ENCODE peak calls at places on chromosomes 6 and 20, in eight cellular contexts. A is COLO829; N is mesenteric fat pad; J is IMR-90; T is colonic mucosa; B is NCI-H2029; O is stimulated activated CD4-positive, alpha-beta T cell treated with anti-CD3 and anti-CD28 coated beads, Interleukin-2, amount 100 ng/mL, for 24 hours; M is left lung. Y is an unnamed sample.

GRCh38 chr20:52828199-52828598 is 144.0 kb upstream of the TSHZ2 start:
- DNase-seq in A (no peak), N (no peak), J (no peak), T (no peak), B (no peak), O (no peak), M (no peak), Y (no peak)

GRCh38 chr6:149458196-149458595 is 26.6 kb downstream of the ZC3H12D start:
- DNase-seq in A (no peak), N (no peak), J (peak), T (no peak), B (no peak), O (no peak), M (peak), Y (no peak)

GRCh38 chr20:62818592-62819493 is 2.0 kb downstream of the COL9A3 start:
- DNase-seq in A (peak), N (no peak), J (peak), T (peak), B (peak), O (no peak), M (no peak), Y (no peak)

GRCh38 chr6:16045238-16045637 is 83.6 kb upstream of the MYLIP start:
- DNase-seq in A (no peak), N (no peak), J (no peak), T (no peak), B (no peak), O (no peak), M (no peak), Y (no peak)

GRCh38 chr6:116405663-116406329 is 35.0 kb downstream of the DSE start:
- DNase-seq in A (no peak), N (no peak), J (peak), T (no peak), B (no peak), O (no peak), M (no peak), Y (no peak)

GRCh38 chr6:159249752-159250151 is 80.6 kb downstream of the FNDC1 start:
- DNase-seq in A (no peak), N (no peak), J (no peak), T (no peak), B (no peak), O (no peak), M (no peak), Y (no peak)

GRCh38 chr6:107458687-107459282 is 579 bp downstream of the PDSS2 start:
- DNase-seq in A (peak), N (no peak), J (peak), T (no peak), B (peak), O (peak), M (peak), Y (peak)

GRCh38 chr6:159252955-159253508 is 83.8 kb downstream of the FNDC1 start:
- DNase-seq in A (peak), N (no peak), J (peak), T (no peak), B (peak), O (no peak), M (no peak), Y (peak)

GRCh38 chr6:77105091-77105490 is 358.2 kb downstream of the HTR1B start:
- DNase-seq in A (no peak), N (no peak), J (no peak), T (no peak), B (no peak), O (no peak), M (no peak), Y (no peak)

GRCh38 chr6:166999845-167000253 is 652 bp downstream of the CEP43 start:
- DNase-seq in A (no peak), N (no peak), J (no peak), T (peak), B (no peak), O (no peak), M (no peak), Y (no peak)

GRCh38 chr20:53826597-53827291 is 233.1 kb upstream of the ZNF217 start:
- DNase-seq in A (peak), N (no peak), J (peak), T (no peak), B (no peak), O (no peak), M (peak), Y (no peak)

GRCh38 chr6:45966797-45967196 is 48.9 kb downstream of the CLIC5 start:
- DNase-seq in A (no peak), N (no peak), J (no peak), T (no peak), B (no peak), O (no peak), M (no peak), Y (no peak)

GRCh38 chr20:10578607-10579006 is 95.2 kb downstream of the JAG1 start:
- DNase-seq in A (no peak), N (no peak), J (peak), T (no peak), B (peak), O (no peak), M (no peak), Y (no peak)

GRCh38 chr6:132004668-132005067 is 53.5 kb upstream of the CCN2 start:
- DNase-seq in A (no peak), N (no peak), J (peak), T (no peak), B (no peak), O (no peak), M (no peak), Y (no peak)

GRCh38 chr20:40991181-40991889 is 37.3 kb upstream of the TOP1 start:
- DNase-seq in A (no peak), N (no peak), J (no peak), T (no peak), B (no peak), O (no peak), M (peak), Y (peak)

GRCh38 chr6:120354452-120355098 is 979.7 kb downstream of the TBC1D32 start:
- DNase-seq in A (no peak), N (no peak), J (no peak), T (no peak), B (no peak), O (no peak), M (no peak), Y (no peak)

GRCh38 chr6:140897804-140898573 is 1234.7 kb upstream of the GJE1 start:
- DNase-seq in A (no peak), N (no peak), J (no peak), T (no peak), B (no peak), O (no peak), M (peak), Y (no peak)

GRCh38 chr6:14023855-14024254 is 93.7 kb upstream of the CD83 start:
- DNase-seq in A (no peak), N (no peak), J (no peak), T (no peak), B (no peak), O (no peak), M (no peak), Y (no peak)

GRCh38 chr20:21156266-21156665 is 30.4 kb downstream of the KIZ start:
- DNase-seq in A (no peak), N (no peak), J (peak), T (no peak), B (no peak), O (no peak), M (no peak), Y (no peak)

GRCh38 chr6:149140910-149141290 is 176.6 kb upstream of the TAB2 start:
- DNase-seq in A (no peak), N (no peak), J (no peak), T (no peak), B (no peak), O (no peak), M (no peak), Y (peak)

GRCh38 chr6:168803874-168804273 is 362.9 kb downstream of the SMOC2 start:
- DNase-seq in A (no peak), N (no peak), J (no peak), T (no peak), B (no peak), O (no peak), M (no peak), Y (no peak)

GRCh38 chr6:465531-466348 is 74.2 kb downstream of the IRF4 start:
- DNase-seq in A (no peak), N (no peak), J (no peak), T (no peak), B (no peak), O (no peak), M (no peak), Y (no peak)

Y was measured in GM13977.